ENCODE peak calls at places on chromosomes 4 and X, in nine cellular contexts. G is D341Med; A is naive B cell; S is cortex of kidney; D is activated T-helper 1 cell treated with anti-CD3 and anti-CD28 coated beads, Interleukin-12 subunit alpha, Interleukin-12 subunit beta, Interleukin-2, Interleukin-4 antibody, amounts not matched to agents 30 ng/mL and 10 ng/mL and 1 ng/mL, durations not matched to agents 14 hours and 24 hours and 36 hours; Y is erythroblast; F is substantia nigra; V is ovary; J is central memory CD4-positive, alpha-beta T cell. N is an unnamed sample.

GRCh38 chr4:17811078-17811603 is 362 bp downstream of the NCAPG start:
- DNase-seq in D (no peak), F (no peak), A (peak; percentile 15), S (no peak), G (no peak), Y (peak; percentile 87), J (no peak), V (peak; percentile 52), N (no peak)

GRCh38 chrX:40109288-40110008 is 11.7 kb upstream of the BCOR start:
- DNase-seq in J (no peak), V (peak; percentile 80), D (no peak), A (no peak), F (peak; percentile 48), Y (peak; percentile 89), S (no peak), G (peak; percentile 64), N (peak; percentile 77)

GRCh38 chr4:164926301-164926700 is 49.3 kb downstream of the APELA start:
- DNase-seq in V (no peak), F (no peak), S (no peak), J (no peak), D (no peak), G (no peak), Y (no peak), A (no peak), N (no peak)

GRCh38 chr4:101211146-101211553 is 136.2 kb downstream of the PPP3CA start:
- DNase-seq in G (no peak), J (no peak), A (no peak), D (no peak), V (no peak), S (no peak), Y (no peak), F (no peak), N (peak; percentile 9)

GRCh38 chrX:16278927-16279326 is 111.6 kb downstream of the MAGEB17 start:
- DNase-seq in J (no peak), G (no peak), S (no peak), Y (no peak), F (no peak), A (no peak), V (no peak), D (no peak), N (peak; percentile 8)

GRCh38 chrX:98480606-98481005 is 1596.9 kb downstream of the RPA4 start:
- DNase-seq in A (no peak), V (no peak), G (no peak), S (no peak), D (no peak), J (no peak), F (no peak), Y (no peak), N (no peak)

GRCh38 chr4:86838141-86838540 is 11.0 kb downstream of the SLC10A6 start:
- DNase-seq in S (no peak), D (no peak), G (no peak), V (no peak), J (no peak), Y (no peak), A (no peak), F (no peak), N (no peak)

GRCh38 chr4:95510145-95510544 is 38.6 kb downstream of the UNC5C start:
- DNase-seq in S (no peak), F (no peak), A (no peak), V (no peak), D (no peak), Y (peak; percentile 31), J (no peak), G (peak; percentile 30), N (peak; percentile 45)

GRCh38 chr4:160595646-160596045 is 1492.8 kb downstream of the RAPGEF2 start:
- DNase-seq in J (no peak), G (no peak), F (no peak), V (no peak), S (no peak), D (no peak), Y (no peak), A (no peak), N (no peak)

GRCh38 chr4:93416337-93417102 is 412.0 kb upstream of the ATOH1 start:
- DNase-seq in F (no peak), G (no peak), V (no peak), S (no peak), A (no peak), D (no peak), Y (no peak), J (no peak), N (peak; percentile 60)

GRCh38 chrX:48466696-48467095 is 3.4 kb downstream of the SLC38A5 start:
- DNase-seq in A (no peak), F (no peak), V (no peak), D (no peak), J (no peak), S (no peak), Y (peak; percentile 43), G (peak; percentile 60), N (peak; percentile 80)

GRCh38 chrX:135170877-135171519 is at the start of gene CT55:
- DNase-seq in G (no peak), Y (no peak), A (no peak), D (no peak), F (no peak), S (no peak), J (no peak), V (no peak), N (peak; percentile 2)

GRCh38 chrX:39196192-39197102 is 395.2 kb downstream of the MID1IP1 start:
- DNase-seq in D (peak; percentile 44), V (no peak), G (no peak), F (no peak), J (peak; percentile 46), A (peak; percentile 42), S (no peak), Y (no peak), N (no peak)

GRCh38 chr4:105306158-105306781 is 159.6 kb downstream of the TET2 start:
- DNase-seq in V (no peak), G (no peak), S (no peak), F (no peak), J (peak; percentile 5), D (peak; percentile 60), Y (peak; percentile 3), A (no peak), N (no peak)

GRCh38 chr4:38856524-38857337 is at the start of gene TLR6:
- DNase-seq in F (no peak), A (peak; percentile 68), J (peak; percentile 79), D (peak; percentile 65), V (peak; percentile 42), Y (peak; percentile 87), S (no peak), G (no peak), N (peak; percentile 59)

N was measured in NCI-H82.